ENCODE peak calls at places on chromosomes 3 and 15, in ten cellular contexts. A is adrenal gland, P is spleen, Q is ovary, I is testis, J is K562, T is HepG2, C is A549, L is uterus, W is body of pancreas. O is an unnamed sample.

GRCh38 chr15:56459096-56459495 is 5.8 kb downstream of the MNS1 start:
- DNase-seq in Q (no peak), J (no peak), W (no peak), T (no peak), P (no peak), A (no peak), I (no peak), C (no peak), L (no peak), O (no peak)

GRCh38 chr15:64092864-64093626 is 593 bp downstream of the CIAO2A start:
- DNase-seq in Q (peak; percentile 30), I (peak; percentile 73), P (peak; percentile 88), J (peak; percentile 63), W (peak; percentile 67), T (peak; percentile 72), A (peak; percentile 80), C (peak; percentile 56), L (peak; percentile 29), O (peak; percentile 80)

GRCh38 chr3:139173372-139174108 is 128.8 kb upstream of the PRR23C start:
- DNase-seq in J (no peak), Q (peak; percentile 30), T (no peak), C (no peak), L (no peak), P (no peak), A (peak; percentile 43), W (peak; percentile 17), I (no peak), O (no peak)

GRCh38 chr3:136195258-136196063 is 674 bp downstream of the MSL2 start:
- DNase-seq in J (peak; percentile 67), L (peak; percentile 79), P (peak; percentile 97), Q (peak; percentile 81), A (peak; percentile 84), C (no peak), T (peak; percentile 61), W (peak; percentile 74), I (peak; percentile 81), O (peak; percentile 87)

GRCh38 chr15:61155741-61156700 is 73.1 kb downstream of the RORA start:
- DNase-seq in W (peak; percentile 13), I (peak; percentile 67), Q (peak; percentile 9), T (no peak), A (peak; percentile 32), C (no peak), L (peak; percentile 56), J (peak; percentile 6), P (no peak), O (no peak)

GRCh38 chr3:64220161-64220560 is 5.1 kb downstream of the PRICKLE2 start:
- DNase-seq in I (no peak), T (no peak), P (no peak), L (no peak), C (no peak), Q (no peak), W (no peak), A (no peak), J (no peak), O (no peak)

GRCh38 chr3:156356537-156357363 is 198.2 kb downstream of the SSR3 start:
- DNase-seq in J (no peak), W (no peak), T (no peak), L (peak; percentile 31), P (no peak), Q (no peak), C (no peak), A (no peak), I (no peak), O (no peak)

GRCh38 chr3:42314411-42314810 is 48.4 kb upstream of the CCK start:
- DNase-seq in L (no peak), W (no peak), Q (no peak), I (no peak), P (no peak), T (no peak), C (no peak), J (no peak), A (no peak), O (no peak)

GRCh38 chr15:95405447-95405846 is 925.1 kb upstream of the NR2F2 start:
- DNase-seq in J (no peak), Q (peak; percentile 39), T (no peak), P (no peak), L (no peak), I (no peak), C (no peak), W (no peak), A (peak; percentile 12), O (no peak)

GRCh38 chr3:165641569-165642310 is 195.5 kb downstream of the BCHE start:
- DNase-seq in W (no peak), J (no peak), P (no peak), Q (no peak), I (no peak), L (no peak), T (no peak), A (no peak), C (no peak), O (no peak)

GRCh38 chr3:121822973-121823372 is 11.9 kb downstream of the IQCB1 start:
- DNase-seq in W (no peak), P (no peak), L (no peak), C (no peak), T (no peak), Q (no peak), I (no peak), A (no peak), J (no peak), O (no peak)
- H3K4me3 ChIP-seq in W (no peak overlapping the region), P (no peak overlapping the region), L (no peak overlapping the region), C (no peak overlapping the region), T (no peak overlapping the region), Q (no peak overlapping the region), I (no peak overlapping the region), A (no peak overlapping the region), J (no peak overlapping the region), O (no peak overlapping the region)

GRCh38 chr3:185916042-185916833 is 21.6 kb downstream of the TRA2B start:
- DNase-seq in W (no peak), C (no peak), J (no peak), A (no peak), Q (no peak), P (no peak), L (no peak), I (no peak), T (no peak), O (no peak)
- TF ChIP-seq POLR2A in W (no peak), C (no peak), J (peak; percentile 49), A (no peak), Q (no peak), P (no peak), L (no peak), I (no peak), T (peak; percentile 18), O (no peak)

DNA sequence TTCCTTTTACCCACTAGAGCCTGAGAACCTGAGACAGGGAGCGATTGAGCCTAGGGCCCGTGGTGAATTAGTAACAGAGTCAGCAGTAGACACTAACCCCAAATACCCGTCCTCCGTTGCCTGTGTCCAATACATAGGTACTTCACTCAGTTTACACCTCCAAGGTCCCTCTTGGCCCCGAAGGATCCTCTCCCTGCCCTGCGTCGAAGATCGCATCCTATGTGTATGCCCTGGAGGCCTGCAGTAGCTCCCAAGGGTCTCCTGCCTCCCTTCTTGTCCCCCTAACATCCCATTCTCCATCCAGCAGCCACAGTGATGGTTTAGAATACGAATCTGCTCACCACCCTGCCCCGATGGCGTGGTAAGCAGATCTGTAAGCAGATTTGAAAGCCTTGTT is 67.0 kb downstream of the ISG20 start:
- DNase-seq in Q (no peak), J (no peak), C (no peak), A (no peak), W (no peak), P (no peak), I (no peak), L (no peak), T (no peak), O (no peak)
- H3K4me3 ChIP-seq in Q (peak overlapping the region; percentile 57), J (no peak overlapping the region), C (peak overlapping the region; percentile 36), A (no peak overlapping the region), W (no peak overlapping the region), P (no peak overlapping the region), I (peak overlapping the region; percentile 40), L (peak overlapping the region; percentile 44), T (no peak overlapping the region), O (no peak overlapping the region)

DNA sequence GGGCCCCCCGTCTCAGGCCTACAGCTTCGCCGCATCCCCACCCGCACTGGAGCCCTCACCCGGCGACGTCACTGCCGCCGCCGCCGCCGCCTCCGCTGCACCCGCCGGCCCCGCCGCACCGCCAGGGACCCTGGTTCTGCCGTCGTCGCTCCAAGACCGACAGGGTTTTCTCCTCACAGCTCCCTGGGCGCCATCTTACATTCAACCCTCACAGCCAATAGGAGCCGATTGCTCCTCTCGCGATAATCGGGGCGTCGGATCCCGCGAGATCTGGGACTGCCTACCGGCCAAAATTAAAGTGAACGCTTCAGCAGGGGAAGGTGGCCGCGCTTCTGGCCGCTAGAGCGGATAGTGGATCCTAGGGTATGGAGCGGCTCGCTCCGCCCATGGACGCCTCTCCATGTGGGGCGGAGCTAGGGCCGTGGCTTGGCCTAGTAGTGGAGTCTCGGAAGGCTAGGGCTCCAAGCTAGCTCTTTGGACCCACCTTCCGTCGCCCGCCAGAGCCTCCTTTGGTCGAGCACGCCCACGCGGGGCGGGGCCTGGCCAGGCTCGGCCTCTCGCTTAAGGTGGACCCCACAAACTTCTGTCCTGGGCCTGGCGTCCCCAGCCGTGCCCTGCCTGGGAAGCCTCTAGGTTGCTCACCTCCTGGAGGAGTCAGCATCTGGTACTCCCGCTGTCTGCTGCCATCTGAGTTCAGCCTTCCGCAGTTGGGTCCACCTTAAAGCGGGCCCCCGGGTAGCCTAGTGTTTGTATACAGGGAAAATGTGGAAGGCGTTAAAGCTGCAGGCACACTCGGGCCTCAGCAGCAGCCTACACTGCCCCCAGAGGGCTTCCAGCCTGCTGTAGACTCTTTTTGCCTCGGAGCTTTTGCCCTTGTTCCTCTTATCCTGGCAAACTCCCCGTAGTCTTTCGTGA is at the start of gene QRICH1:
- DNase-seq in Q (peak; percentile 97), I (peak; percentile 97), A (peak; percentile 97), J (peak; percentile 86), W (peak; percentile 97), C (peak; percentile 82), L (peak; percentile 98), T (peak; percentile 96), P (peak; percentile 98), O (peak; percentile 98)
- TF ChIP-seq POLR2A in Q (peak; percentile 72), I (peak; percentile 36), A (peak; percentile 73), J (peak; percentile 85), W (peak; percentile 85), C (peak; percentile 40), L (peak; percentile 62), T (peak; percentile 86), P (peak; percentile 38), O (peak; percentile 63)